ENCODE peak calls at places on chromosomes 11 and 22, in seven cellular contexts. One of them, this sample, is unnamed. For H3K4me1, the result is how much of the 10 kb centered on the place peaks cover.

GRCh38 chr22:24978308-24978707 is 25.8 kb downstream of the KIAA1671 start:
- DNase-seq in GM23248: no peak
- DNase-seq in tibial nerve: no peak
- DNase-seq in Peyer's patch: no peak
- DNase-seq in cardiac muscle cell: no peak
- DNase-seq in body of pancreas: no peak
- DNase-seq in Caco-2: no peak
- DNase-seq in this sample: no peak

GRCh38 chr11:125165111-125165663 is 636 bp downstream of the PKNOX2 start:
- DNase-seq in GM23248: peak
- DNase-seq in tibial nerve: no peak
- DNase-seq in Peyer's patch: no peak
- DNase-seq in cardiac muscle cell: peak
- DNase-seq in body of pancreas: peak
- DNase-seq in Caco-2: peak
- DNase-seq in this sample: no peak

GRCh38 chr22:35349368-35349703 is 31.6 kb upstream of the HMOX1 start:
- DNase-seq in GM23248: no peak
- DNase-seq in tibial nerve: no peak
- DNase-seq in Peyer's patch: no peak
- DNase-seq in cardiac muscle cell: no peak
- DNase-seq in body of pancreas: peak
- DNase-seq in Caco-2: no peak
- DNase-seq in this sample: no peak

GRCh38 chr11:2700415-2701211 is 819 bp upstream of the KCNQ1OT1 start:
- DNase-seq in GM23248: peak
- DNase-seq in tibial nerve: peak
- DNase-seq in Peyer's patch: peak
- DNase-seq in cardiac muscle cell: peak
- DNase-seq in body of pancreas: peak
- DNase-seq in Caco-2: peak
- DNase-seq in this sample: peak

GRCh38 chr11:61718613-61719302 is 33.7 kb upstream of the MYRF start:
- DNase-seq in GM23248: peak
- DNase-seq in tibial nerve: no peak
- DNase-seq in Peyer's patch: no peak
- DNase-seq in cardiac muscle cell: peak
- DNase-seq in body of pancreas: no peak
- DNase-seq in Caco-2: no peak
- DNase-seq in this sample: no peak

GRCh38 chr11:72111803-72112540 is 523 bp downstream of the ANAPC15 start:
- DNase-seq in GM23248: peak
- DNase-seq in tibial nerve: peak
- DNase-seq in Peyer's patch: peak
- DNase-seq in cardiac muscle cell: peak
- DNase-seq in body of pancreas: peak
- DNase-seq in Caco-2: peak
- DNase-seq in this sample: peak

GRCh38 chr11:118263694-118264567 is at the start of gene MPZL2:
- DNase-seq in GM23248: peak
- DNase-seq in tibial nerve: peak
- DNase-seq in Peyer's patch: peak
- DNase-seq in cardiac muscle cell: no peak
- DNase-seq in body of pancreas: peak
- DNase-seq in Caco-2: peak
- DNase-seq in this sample: peak

GRCh38 chr11:59801160-59801706 is 9.3 kb downstream of the MRPL16 start:
- DNase-seq in GM23248: no peak
- DNase-seq in tibial nerve: no peak
- DNase-seq in Peyer's patch: no peak
- DNase-seq in cardiac muscle cell: no peak
- DNase-seq in body of pancreas: no peak
- DNase-seq in Caco-2: no peak
- DNase-seq in this sample: no peak

GRCh38 chr22:25554321-25555088 is 10.0 kb upstream of the GRK3 start:
- DNase-seq in GM23248: no peak
- DNase-seq in tibial nerve: no peak
- DNase-seq in Peyer's patch: no peak
- DNase-seq in cardiac muscle cell: no peak
- DNase-seq in body of pancreas: no peak
- DNase-seq in Caco-2: no peak
- DNase-seq in this sample: no peak

GRCh38 chr11:93567406-93567819 is 24.2 kb upstream of the SMCO4 start:
- DNase-seq in GM23248: peak
- DNase-seq in tibial nerve: peak
- DNase-seq in Peyer's patch: no peak
- DNase-seq in cardiac muscle cell: peak
- DNase-seq in body of pancreas: peak
- DNase-seq in Caco-2: no peak
- DNase-seq in this sample: no peak

GRCh38 chr11:78289547-78290292 is 101.0 kb downstream of the USP35 start:
- DNase-seq in GM23248: no peak
- DNase-seq in tibial nerve: no peak
- DNase-seq in Peyer's patch: no peak
- DNase-seq in cardiac muscle cell: no peak
- DNase-seq in body of pancreas: no peak
- DNase-seq in Caco-2: no peak
- DNase-seq in this sample: no peak

GRCh38 chr11:9096427-9096826 is 5.0 kb upstream of the SCUBE2 start:
- DNase-seq in GM23248: no peak
- DNase-seq in tibial nerve: no peak
- DNase-seq in Peyer's patch: no peak
- DNase-seq in cardiac muscle cell: no peak
- DNase-seq in body of pancreas: no peak
- DNase-seq in Caco-2: no peak
- DNase-seq in this sample: no peak

GRCh38 chr11:118924591-118925585 is 838 bp downstream of the BCL9L start:
- DNase-seq in GM23248: peak
- DNase-seq in tibial nerve: no peak
- DNase-seq in Peyer's patch: peak
- DNase-seq in cardiac muscle cell: peak
- DNase-seq in body of pancreas: peak
- DNase-seq in Caco-2: peak
- DNase-seq in this sample: no peak

GRCh38 chr11:76655466-76656086 is 15.0 kb downstream of the LRRC32 start:
- DNase-seq in GM23248: no peak
- DNase-seq in tibial nerve: no peak
- DNase-seq in Peyer's patch: peak
- DNase-seq in cardiac muscle cell: no peak
- DNase-seq in body of pancreas: no peak
- DNase-seq in Caco-2: no peak
- DNase-seq in this sample: no peak

GRCh38 chr22:27705391-27706080 is 96.0 kb downstream of the MN1 start:
- DNase-seq in GM23248: no peak
- DNase-seq in tibial nerve: no peak
- DNase-seq in Peyer's patch: no peak
- DNase-seq in cardiac muscle cell: no peak
- DNase-seq in body of pancreas: no peak
- DNase-seq in Caco-2: no peak
- DNase-seq in this sample: no peak

GRCh38 chr11:45890886-45891550 is 5.6 kb downstream of the MAPK8IP1 start:
- DNase-seq in GM23248: no peak
- DNase-seq in tibial nerve: no peak
- DNase-seq in Peyer's patch: no peak
- DNase-seq in cardiac muscle cell: no peak
- DNase-seq in body of pancreas: no peak
- DNase-seq in Caco-2: no peak
- DNase-seq in this sample: no peak

GRCh38 chr22:29630987-29631386 is 27.6 kb downstream of the NF2 start:
- DNase-seq in GM23248: no peak
- DNase-seq in tibial nerve: no peak
- DNase-seq in Peyer's patch: no peak
- DNase-seq in cardiac muscle cell: no peak
- DNase-seq in body of pancreas: no peak
- DNase-seq in Caco-2: no peak
- DNase-seq in this sample: no peak

GRCh38 chr22:49349841-49350381 is 477.8 kb downstream of the BRD1 start:
- DNase-seq in GM23248: no peak
- DNase-seq in tibial nerve: no peak
- DNase-seq in Peyer's patch: peak
- DNase-seq in cardiac muscle cell: no peak
- DNase-seq in body of pancreas: no peak
- DNase-seq in Caco-2: no peak
- DNase-seq in this sample: no peak
- H3K4me1 ChIP-seq in GM23248: under half
- H3K4me1 ChIP-seq in tibial nerve: under half
- H3K4me1 ChIP-seq in Peyer's patch: under half
- H3K4me1 ChIP-seq in cardiac muscle cell: under half
- H3K4me1 ChIP-seq in body of pancreas: under half
- H3K4me1 ChIP-seq in Caco-2: under half
- H3K4me1 ChIP-seq in this sample: under half

GRCh38 chr11:95232666-95233065 is 1.7 kb upstream of the SESN3 start:
- DNase-seq in GM23248: no peak
- DNase-seq in tibial nerve: no peak
- DNase-seq in Peyer's patch: no peak
- DNase-seq in cardiac muscle cell: no peak
- DNase-seq in body of pancreas: no peak
- DNase-seq in Caco-2: no peak
- DNase-seq in this sample: no peak
- H3K4me3 ChIP-seq in GM23248: peak
- H3K4me3 ChIP-seq in tibial nerve: peak
- H3K4me3 ChIP-seq in Peyer's patch: peak
- H3K4me3 ChIP-seq in cardiac muscle cell: peak
- H3K4me3 ChIP-seq in body of pancreas: no peak
- H3K4me3 ChIP-seq in Caco-2: no peak
- H3K4me3 ChIP-seq in this sample: no peak

DNA sequence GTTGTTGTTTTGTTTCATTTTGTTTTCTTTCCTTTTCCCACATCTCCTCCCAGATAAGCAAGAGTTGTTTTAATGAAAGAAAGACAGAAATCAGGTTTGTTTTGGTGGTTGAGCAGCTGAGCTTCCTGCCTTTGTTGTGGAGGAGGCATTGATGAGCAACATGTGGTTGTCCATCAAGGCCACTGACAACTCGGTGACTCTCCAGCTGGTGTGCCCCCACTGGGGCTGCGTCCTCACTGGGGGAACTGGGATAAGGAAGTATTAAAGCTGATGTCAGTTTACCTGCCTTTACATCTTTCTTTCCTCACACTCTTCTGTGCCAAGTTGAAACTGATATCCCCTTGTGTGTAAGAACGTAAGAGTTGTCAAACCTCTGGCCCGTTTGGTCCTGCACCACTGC is 5.9 kb downstream of the VPS26B start:
- DNase-seq in GM23248: no peak
- DNase-seq in tibial nerve: no peak
- DNase-seq in Peyer's patch: no peak
- DNase-seq in cardiac muscle cell: no peak
- DNase-seq in body of pancreas: no peak
- DNase-seq in Caco-2: no peak
- DNase-seq in this sample: no peak
- H3K4me1 ChIP-seq in GM23248: under half
- H3K4me1 ChIP-seq in tibial nerve: under half
- H3K4me1 ChIP-seq in Peyer's patch: under half
- H3K4me1 ChIP-seq in cardiac muscle cell: under half
- H3K4me1 ChIP-seq in body of pancreas: under half
- H3K4me1 ChIP-seq in Caco-2: under half
- H3K4me1 ChIP-seq in this sample: under half

DNA sequence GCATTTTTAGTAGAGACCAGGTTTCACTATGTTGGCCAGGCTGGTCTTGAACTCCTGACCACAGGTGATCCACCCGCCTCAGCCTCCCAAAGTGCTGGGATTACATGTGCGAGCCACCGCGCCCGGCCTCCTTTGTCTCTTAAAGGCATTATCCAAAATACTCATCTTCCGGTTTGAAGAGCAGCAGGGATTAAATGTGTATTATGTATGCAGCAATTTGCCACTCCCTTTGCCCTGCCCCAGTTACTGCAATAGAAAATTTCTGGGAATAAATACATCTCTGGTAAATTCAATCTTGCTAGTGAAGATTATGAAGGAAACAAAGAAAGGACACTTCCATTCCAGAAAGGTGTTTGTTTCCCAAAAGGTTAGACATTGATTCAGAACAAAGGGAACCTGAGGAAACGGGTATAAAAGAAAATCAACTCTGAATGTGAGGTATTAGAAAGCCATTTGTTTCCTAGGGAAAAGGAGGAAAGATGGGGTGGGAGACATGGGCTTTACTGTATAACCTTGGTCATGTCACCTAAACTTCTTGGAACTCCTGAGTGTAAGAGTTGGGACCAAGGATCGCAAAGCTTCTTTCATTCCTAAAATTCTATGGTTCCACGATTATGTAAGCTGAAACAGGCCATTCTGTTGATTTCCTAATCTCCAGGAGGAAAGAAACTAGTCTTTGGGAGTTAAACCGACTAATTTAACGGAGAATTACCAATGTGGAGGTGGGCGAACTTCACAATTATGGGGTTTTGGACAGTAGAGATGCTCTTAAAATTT is 962 bp upstream of the HIPK3 start:
- DNase-seq in GM23248: peak
- DNase-seq in tibial nerve: no peak
- DNase-seq in Peyer's patch: no peak
- DNase-seq in cardiac muscle cell: no peak
- DNase-seq in body of pancreas: no peak
- DNase-seq in Caco-2: no peak
- DNase-seq in this sample: no peak
- H3K4me3 ChIP-seq in GM23248: peak
- H3K4me3 ChIP-seq in tibial nerve: peak
- H3K4me3 ChIP-seq in Peyer's patch: peak
- H3K4me3 ChIP-seq in cardiac muscle cell: peak
- H3K4me3 ChIP-seq in body of pancreas: peak
- H3K4me3 ChIP-seq in Caco-2: peak
- H3K4me3 ChIP-seq in this sample: peak

DNA sequence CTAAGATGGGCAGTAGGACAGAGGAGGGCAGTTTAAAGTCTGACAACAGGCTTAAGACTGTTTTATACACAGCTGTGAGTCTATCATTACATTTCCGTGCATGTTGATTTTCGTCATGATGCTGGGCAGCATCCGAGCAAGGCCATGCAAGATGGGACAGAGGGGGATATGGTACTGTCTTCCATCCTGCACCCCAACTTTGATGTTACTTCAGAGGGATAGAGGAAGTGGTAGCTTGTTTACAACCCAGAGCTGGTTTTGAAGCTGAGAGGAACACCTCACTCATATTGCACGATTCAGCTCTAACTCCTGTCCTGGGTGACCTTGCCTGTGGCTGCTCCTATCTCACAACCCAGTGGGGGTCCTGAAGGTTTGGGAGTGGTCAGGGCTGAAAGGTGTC is 3.0 kb upstream of the SORL1 start:
- DNase-seq in GM23248: no peak
- DNase-seq in tibial nerve: no peak
- DNase-seq in Peyer's patch: no peak
- DNase-seq in cardiac muscle cell: no peak
- DNase-seq in body of pancreas: no peak
- DNase-seq in Caco-2: no peak
- DNase-seq in this sample: no peak
- H3K4me1 ChIP-seq in GM23248: under half
- H3K4me1 ChIP-seq in tibial nerve: under half
- H3K4me1 ChIP-seq in Peyer's patch: under half
- H3K4me1 ChIP-seq in cardiac muscle cell: under half
- H3K4me1 ChIP-seq in body of pancreas: under half
- H3K4me1 ChIP-seq in Caco-2: under half
- H3K4me1 ChIP-seq in this sample: under half

GRCh38 chr22:20545681-20546521 is 38.5 kb downstream of the MED15 start:
- DNase-seq in GM23248: no peak
- DNase-seq in tibial nerve: no peak
- DNase-seq in Peyer's patch: no peak
- DNase-seq in cardiac muscle cell: no peak
- DNase-seq in body of pancreas: no peak
- DNase-seq in Caco-2: no peak
- DNase-seq in this sample: no peak
- H3K4me3 ChIP-seq in GM23248: no peak
- H3K4me3 ChIP-seq in tibial nerve: no peak
- H3K4me3 ChIP-seq in Peyer's patch: no peak
- H3K4me3 ChIP-seq in cardiac muscle cell: no peak
- H3K4me3 ChIP-seq in body of pancreas: no peak
- H3K4me3 ChIP-seq in Caco-2: no peak
- H3K4me3 ChIP-seq in this sample: no peak